ENCODE peak calls at places on chromosomes 16 and 17, in four cellular contexts. S is left lung, C is fibroblast of the aortic adventitia, G is lung. I is an unnamed sample.

GRCh38 chr17:178292-179065 is 3.0 kb downstream of the DOC2B start:
- DNase-seq in S (no peak), C (no peak), G (no peak), I (no peak)

GRCh38 chr17:6090253-6090652 is 20.1 kb downstream of the WSCD1 start:
- DNase-seq in S (no peak), C (no peak), G (no peak), I (no peak)

GRCh38 chr17:80785477-80786178 is 206.0 kb upstream of the CHMP6 start:
- DNase-seq in S (peak), C (no peak), G (peak), I (no peak)

GRCh38 chr17:45408611-45409421 is 23.9 kb downstream of the ARHGAP27 start:
- DNase-seq in S (no peak), C (no peak), G (no peak), I (no peak)

GRCh38 chr16:71807905-71808592 is 585 bp downstream of the AP1G1 start:
- DNase-seq in S (peak), C (peak), G (no peak), I (peak)

GRCh38 chr16:74497761-74498160 is 76.5 kb upstream of the CLEC18B start:
- DNase-seq in S (no peak), C (no peak), G (no peak), I (no peak)

GRCh38 chr17:33366998-33367397 is 73.9 kb upstream of the ASIC2 start:
- DNase-seq in S (no peak), C (no peak), G (no peak), I (no peak)

GRCh38 chr16:81625544-81626152 is 153.4 kb upstream of the PLCG2 start:
- DNase-seq in S (peak), C (peak), G (peak), I (peak)

GRCh38 chr16:2032285-2033056 is 5.8 kb downstream of the NHERF2 start:
- DNase-seq in S (no peak), C (no peak), G (no peak), I (no peak)

GRCh38 chr17:71980171-71980570 is 140.6 kb upstream of the SOX9 start:
- DNase-seq in S (no peak), C (no peak), G (no peak), I (no peak)

GRCh38 chr17:56636276-56636675 is 42.8 kb downstream of the NOG start:
- DNase-seq in S (no peak), C (no peak), G (no peak), I (no peak)

GRCh38 chr17:37110816-37111215 is 162.1 kb downstream of the AATF start:
- DNase-seq in S (no peak), C (no peak), G (no peak), I (no peak)

GRCh38 chr16:58110590-58111330 is 18.4 kb downstream of the CFAP20 start:
- DNase-seq in S (no peak), C (no peak), G (no peak), I (no peak)

GRCh38 chr16:8178271-8178670 is 412.0 kb downstream of the TMEM114 start:
- DNase-seq in S (no peak), C (no peak), G (no peak), I (no peak)

GRCh38 chr17:50260501-50260911 is 13.8 kb upstream of the TMEM92 start:
- DNase-seq in S (no peak), C (no peak), G (no peak), I (no peak)

GRCh38 chr16:17026600-17027242 is 444.0 kb downstream of the XYLT1 start:
- DNase-seq in S (no peak), C (no peak), G (no peak), I (no peak)

GRCh38 chr17:79633937-79634813 is 23.3 kb upstream of the RBFOX3 start:
- DNase-seq in S (peak), C (no peak), G (no peak), I (no peak)

GRCh38 chr16:88069397-88070168 is 118.3 kb downstream of the BANP start:
- DNase-seq in S (no peak), C (no peak), G (no peak), I (no peak)

GRCh38 chr17:9432121-9432866 is 143.3 kb downstream of the STX8 start:
- DNase-seq in S (no peak), C (no peak), G (no peak), I (peak)

GRCh38 chr16:24166684-24167083 is 89.5 kb upstream of the CACNG3 start:
- DNase-seq in S (no peak), C (no peak), G (no peak), I (no peak)

GRCh38 chr16:83253526-83253925 is 554.3 kb upstream of the HSBP1 start:
- DNase-seq in S (no peak), C (no peak), G (no peak), I (no peak)

GRCh38 chr17:13581925-13582324 is 19.8 kb downstream of the HS3ST3A1 start:
- DNase-seq in S (no peak), C (peak), G (no peak), I (no peak)

GRCh38 chr17:35640977-35641526 is 53.9 kb downstream of the AP2B1 start:
- DNase-seq in S (no peak), C (no peak), G (no peak), I (no peak)

GRCh38 chr17:43880420-43880991 is 26.8 kb downstream of the MPP2 start:
- DNase-seq in S (no peak), C (no peak), G (no peak), I (peak)

GRCh38 chr17:29603109-29603674 is 10.3 kb downstream of the ANKRD13B start:
- DNase-seq in S (no peak), C (no peak), G (no peak), I (no peak)

GRCh38 chr17:14427914-14428639 is 127.2 kb downstream of the HS3ST3B1 start:
- DNase-seq in S (no peak), C (no peak), G (no peak), I (no peak)

GRCh38 chr17:4598776-4599504 is 14.6 kb downstream of the SMTNL2 start:
- DNase-seq in S (peak), C (peak), G (peak), I (no peak)

GRCh38 chr16:22386976-22387375 is 12.6 kb upstream of the CDR2 start:
- DNase-seq in S (no peak), C (peak), G (no peak), I (peak)

DNA sequence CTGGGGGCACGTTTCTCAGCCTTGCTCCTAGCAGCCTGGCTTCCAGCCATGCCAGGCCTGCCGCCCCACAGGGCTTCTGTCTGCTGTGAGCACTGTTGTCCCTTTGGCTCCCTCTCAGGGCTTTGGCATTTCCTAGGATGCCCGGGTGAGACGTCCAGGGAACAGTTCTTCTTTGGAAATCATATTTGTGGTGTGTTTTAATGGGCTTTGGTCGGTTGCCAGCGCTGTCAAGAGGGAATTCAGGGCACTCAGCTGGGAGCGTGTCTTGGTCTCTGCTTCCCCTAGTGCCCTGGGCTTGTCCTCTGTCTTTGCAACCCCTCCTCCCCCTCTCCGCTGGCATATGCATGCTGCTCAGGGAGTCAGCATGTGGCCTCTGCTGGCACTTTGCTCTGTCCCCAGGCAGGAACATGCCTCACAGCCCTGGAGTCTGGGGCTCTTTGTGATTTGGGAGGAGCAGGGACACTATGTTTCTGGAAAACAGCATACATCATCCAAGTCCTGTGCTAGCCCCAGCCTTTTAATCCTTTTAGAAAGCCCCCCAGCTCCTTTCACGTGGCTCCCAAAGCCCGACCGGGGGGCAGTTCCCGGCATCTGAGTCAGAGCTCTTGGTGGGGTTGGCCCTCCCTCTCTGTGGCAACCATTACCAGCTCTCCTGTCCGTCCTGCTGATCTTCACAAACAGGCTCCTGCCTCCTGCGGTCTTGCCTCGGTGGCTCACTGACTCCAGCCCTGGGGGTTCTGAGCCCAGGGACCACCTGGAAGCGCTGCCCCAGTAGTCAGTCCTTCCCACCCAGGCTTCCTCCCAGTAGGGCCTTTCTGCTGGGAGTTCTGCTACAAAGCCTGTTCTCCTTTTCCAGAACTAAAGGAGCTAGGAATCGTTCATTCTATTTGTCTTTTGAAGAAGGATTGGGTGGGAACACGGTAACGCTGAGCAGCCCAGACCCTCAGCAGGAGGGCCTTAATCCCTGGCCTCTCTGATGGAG is 26.7 kb downstream of the SAP30BP start:
- DNase-seq in S (peak), C (peak), G (peak), I (peak)
- TF ChIP-seq CTCF in S (no peak), C (no peak), G (no peak), I (no peak)

GRCh38 chr17:7579839-7580630 is 597 bp downstream of the CD68 start:
- DNase-seq in S (no peak), C (no peak), G (peak), I (no peak)
- H3K4me3 ChIP-seq in S (peak), C (peak), G (peak), I (no peak)

GRCh38 chr16:389317-389716 is 7.5 kb upstream of the PGAP6 start:
- DNase-seq in S (no peak), C (no peak), G (no peak), I (no peak)

GRCh38 chr16:381788-382717 is at the start of gene PGAP6:
- DNase-seq in S (no peak), C (peak), G (no peak), I (no peak)

GRCh38 chr16:383326-384020 is 1.7 kb upstream of the PGAP6 start:
- DNase-seq in S (no peak), C (no peak), G (no peak), I (no peak)

GRCh38 chr16:391885-392335 is 5.1 kb upstream of the NME4 start:
- DNase-seq in S (no peak), C (peak), G (no peak), I (peak)

DNA sequence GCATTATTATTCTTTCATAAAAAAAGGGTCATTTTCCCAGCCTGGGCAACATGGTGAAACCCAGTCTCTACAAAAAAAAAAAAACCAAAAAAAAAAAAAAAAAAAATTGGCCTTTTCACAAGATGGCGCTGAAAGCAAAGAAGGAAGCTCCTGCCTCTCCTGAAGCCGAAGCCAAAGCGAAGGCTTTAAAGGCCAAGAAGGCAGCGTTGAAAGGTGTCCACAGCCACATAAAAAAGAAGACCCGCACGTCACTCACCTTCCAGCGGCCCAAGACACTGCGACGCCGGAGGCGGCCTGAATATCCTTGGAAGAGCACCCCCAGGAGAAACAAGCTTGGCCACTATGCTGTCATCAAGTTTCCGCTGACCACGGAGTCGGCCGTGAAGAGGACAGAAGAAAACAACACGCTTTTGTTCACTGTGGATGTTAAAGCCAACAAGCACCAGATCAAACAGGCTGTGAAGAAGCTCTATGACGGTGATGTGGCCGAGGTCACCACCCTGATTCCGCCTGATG is 4.9 kb upstream of the PGAP6 start:
- DNase-seq in S (no peak), C (no peak), G (no peak), I (no peak)
- TF ChIP-seq CTCF in S (no peak), C (no peak), G (no peak), I (no peak)

GRCh38 chr17:73642659-73643011 is 1.6 kb downstream of the SDK2 start:
- DNase-seq in S (no peak), C (no peak), G (no peak), I (no peak)
- H3K4me3 ChIP-seq in S (peak), C (no peak), G (no peak), I (no peak)

DNA sequence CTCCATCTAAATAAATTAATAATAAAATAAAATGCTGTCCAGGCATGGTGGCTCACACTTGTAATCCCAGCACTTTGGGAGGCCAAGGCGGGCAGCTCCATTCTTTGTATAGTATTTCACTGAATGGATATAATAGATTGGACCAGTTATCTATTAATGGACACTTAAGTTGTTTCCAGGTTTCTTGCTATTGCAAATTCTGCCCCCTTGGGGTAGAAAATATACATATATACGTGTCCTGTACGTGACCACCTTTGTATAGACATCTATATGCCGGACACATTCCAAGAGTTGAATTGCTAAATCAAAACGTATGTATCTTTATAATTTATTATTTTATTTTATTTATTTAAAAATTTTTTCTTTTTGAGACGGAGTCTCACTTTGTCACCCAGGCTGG is 3.9 kb upstream of the EXOC7 start:
- DNase-seq in S (no peak), C (no peak), G (no peak), I (no peak)
- TF ChIP-seq CTCF in S (no peak), C (no peak), G (no peak), I (peak)

GRCh38 chr17:17633310-17633709 is 41.8 kb upstream of the PEMT start:
- DNase-seq in S (no peak), C (no peak), G (no peak), I (no peak)

GRCh38 chr17:17636456-17636855 is 44.8 kb upstream of the RAI1 start:
- DNase-seq in S (no peak), C (peak), G (no peak), I (peak)

GRCh38 chr17:17641621-17642409 is 39.4 kb upstream of the RAI1 start:
- DNase-seq in S (peak), C (peak), G (peak), I (peak)

GRCh38 chr17:17635126-17635525 is 43.6 kb upstream of the PEMT start:
- DNase-seq in S (no peak), C (no peak), G (no peak), I (no peak)

GRCh38 chr17:17638467-17638866 is 42.8 kb upstream of the RAI1 start:
- DNase-seq in S (no peak), C (no peak), G (no peak), I (no peak)
- H3K4me3 ChIP-seq in S (no peak), C (no peak), G (no peak), I (no peak)

GRCh38 chr17:47838636-47839035 is 2.4 kb downstream of the SCRN2 start:
- DNase-seq in S (no peak), C (no peak), G (no peak), I (no peak)

GRCh38 chr17:47836601-47837000 is 4.5 kb downstream of the SCRN2 start:
- DNase-seq in S (no peak), C (no peak), G (no peak), I (no peak)

GRCh38 chr17:47839071-47839470 is 2.0 kb downstream of the SCRN2 start:
- DNase-seq in S (no peak), C (no peak), G (no peak), I (no peak)

GRCh38 chr17:47839899-47840741 is 953 bp downstream of the SCRN2 start:
- DNase-seq in S (no peak), C (no peak), G (no peak), I (no peak)

GRCh38 chr17:47837401-47838039 is 3.6 kb downstream of the SCRN2 start:
- DNase-seq in S (no peak), C (no peak), G (no peak), I (peak)
- TF ChIP-seq CTCF in S (no peak), C (no peak), G (no peak), I (no peak)